ENCODE peak calls at places on chromosome 1, in seven cellular contexts. Y is RWPE1, R is BE2C, O is right lobe of liver, W is GM23338, P is pancreas, I is osteocyte. M is an unnamed sample.

GRCh38 chr1:232547938-232548484 is 81.9 kb downstream of the SIPA1L2 start:
- DNase-seq in I (no peak), Y (no peak), P (no peak), O (no peak), R (no peak), W (no peak), M (no peak)

GRCh38 chr1:165947797-165948455 is 120.5 kb downstream of the UCK2 start:
- DNase-seq in P (no peak), I (peak), R (no peak), O (no peak), W (no peak), Y (no peak), M (no peak)

GRCh38 chr1:46549697-46550681 is 1.5 kb downstream of the KNCN start:
- DNase-seq in I (no peak), Y (no peak), P (peak), O (no peak), W (peak), R (peak), M (no peak)

GRCh38 chr1:108117908-108118902 is 81.9 kb downstream of the SLC25A24 start:
- DNase-seq in Y (peak), W (no peak), O (no peak), P (no peak), R (peak), I (no peak), M (no peak)

GRCh38 chr1:93033785-93034184 is 45.3 kb upstream of the MTF2 start:
- DNase-seq in Y (no peak), P (no peak), O (no peak), R (no peak), W (no peak), I (no peak), M (peak)

GRCh38 chr1:28264897-28265296 is 5.6 kb downstream of the SESN2 start:
- DNase-seq in Y (no peak), O (no peak), R (no peak), P (no peak), W (no peak), I (no peak), M (no peak)

GRCh38 chr1:225825606-225826005 is 15.7 kb downstream of the EPHX1 start:
- DNase-seq in I (no peak), P (no peak), W (no peak), Y (no peak), R (no peak), O (no peak), M (no peak)

GRCh38 chr1:156571261-156571958 is 955 bp downstream of the IQGAP3 start:
- DNase-seq in I (no peak), R (no peak), O (no peak), Y (peak), P (no peak), W (no peak), M (peak)

GRCh38 chr1:113388621-113389355 is 1.5 kb upstream of the MAGI3 start:
- DNase-seq in W (no peak), Y (peak), R (peak), P (peak), I (no peak), O (peak), M (no peak)

GRCh38 chr1:244779410-244779809 is 56.0 kb upstream of the COX20 start:
- DNase-seq in O (no peak), Y (no peak), W (no peak), R (no peak), P (no peak), I (no peak), M (no peak)

GRCh38 chr1:163692266-163692665 is 370.5 kb downstream of the NUF2 start:
- DNase-seq in P (peak), I (no peak), R (no peak), Y (no peak), W (no peak), O (no peak), M (no peak)

GRCh38 chr1:67674260-67675011 is 10.6 kb upstream of the GADD45A start:
- DNase-seq in P (no peak), R (peak), O (no peak), W (peak), Y (no peak), I (no peak), M (no peak)

GRCh38 chr1:230149751-230150584 is 82.9 kb downstream of the GALNT2 start:
- DNase-seq in I (no peak), R (no peak), O (no peak), Y (no peak), W (no peak), P (no peak), M (peak)

GRCh38 chr1:208189183-208189582 is 55.0 kb downstream of the PLXNA2 start:
- DNase-seq in I (no peak), Y (no peak), P (no peak), O (no peak), R (peak), W (no peak), M (peak)

GRCh38 chr1:154992721-154993571 is 440 bp upstream of the LENEP start:
- DNase-seq in I (no peak), Y (no peak), R (peak), O (no peak), W (peak), P (peak), M (no peak)

GRCh38 chr1:163166886-163167555 is 35.7 kb downstream of the RGS5 start:
- DNase-seq in O (no peak), Y (no peak), P (no peak), W (peak), I (no peak), R (no peak), M (no peak)

GRCh38 chr1:228903573-228904122 is 168.4 kb downstream of the RHOU start:
- DNase-seq in W (no peak), P (no peak), O (peak), R (peak), Y (no peak), I (peak), M (no peak)

GRCh38 chr1:173669491-173669941 is at the start of gene ANKRD45:
- DNase-seq in R (peak), O (peak), W (peak), Y (peak), I (peak), P (peak), M (peak)

GRCh38 chr1:11997081-11997851 is 17.0 kb downstream of the MFN2 start:
- DNase-seq in I (no peak), R (no peak), W (no peak), O (no peak), Y (no peak), P (no peak), M (no peak)

GRCh38 chr1:27139980-27140379 is 14.9 kb downstream of the SLC9A1 start:
- DNase-seq in I (no peak), O (no peak), R (no peak), W (no peak), Y (no peak), P (no peak), M (no peak)

GRCh38 chr1:116329524-116330341 is 43.3 kb upstream of the ATP1A1 start:
- DNase-seq in P (no peak), I (no peak), O (no peak), Y (no peak), R (no peak), W (no peak), M (no peak)

GRCh38 chr1:46675549-46676314 is 4.1 kb downstream of the TEX38 start:
- DNase-seq in W (peak), I (no peak), Y (no peak), P (no peak), R (no peak), O (no peak), M (peak)

GRCh38 chr1:53560572-53561487 is 101.6 kb downstream of the DMRTB1 start:
- DNase-seq in O (peak), W (no peak), R (no peak), P (no peak), I (no peak), Y (no peak), M (no peak)

GRCh38 chr1:159896086-159896930 is 3.7 kb downstream of the CFAP45 start:
- DNase-seq in I (no peak), R (no peak), O (no peak), W (no peak), P (no peak), Y (no peak), M (no peak)
- TF ChIP-seq CTCF in I (no peak), R (no peak), O (no peak), W (no peak), P (no peak), Y (no peak), M (no peak)

GRCh38 chr1:167442142-167442848 is 76.0 kb downstream of the CD247 start:
- DNase-seq in I (peak), W (peak), R (peak), O (peak), Y (peak), P (peak), M (peak)
- TF ChIP-seq CTCF in I (peak), W (peak), R (peak), O (peak), Y (peak), P (peak), M (peak)

DNA sequence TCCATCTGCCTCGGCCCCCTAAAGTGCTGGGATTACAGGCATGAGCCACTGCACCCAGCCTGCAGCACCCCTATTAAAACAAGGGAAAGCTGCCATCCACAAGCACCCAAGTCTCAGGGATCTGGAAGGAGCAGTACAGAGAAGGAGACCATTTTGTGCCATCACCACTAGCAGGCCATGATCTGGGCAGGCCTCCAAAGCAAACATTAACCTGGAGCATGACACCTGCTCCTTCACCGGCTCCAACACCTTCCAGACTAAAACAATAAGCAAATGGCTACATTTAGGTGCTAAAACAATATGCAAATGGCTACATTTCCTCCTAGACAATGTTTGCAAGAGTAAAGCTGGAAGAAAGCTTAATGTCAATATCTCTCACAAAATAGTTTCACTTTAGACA is 16.7 kb downstream of the MEAF6 start:
- DNase-seq in R (no peak), O (peak), Y (no peak), P (peak), I (peak), W (no peak), M (no peak)
- TF ChIP-seq CTCF in R (no peak), O (no peak), Y (no peak), P (no peak), I (no peak), W (no peak), M (no peak)

GRCh38 chr1:31939484-31940329 is 1.5 kb upstream of the PTP4A2 start:
- DNase-seq in W (peak), I (no peak), P (peak), O (peak), R (peak), Y (peak), M (peak)
- TF ChIP-seq CTCF in W (peak), I (peak), P (peak), O (no peak), R (peak), Y (no peak), M (peak)

M was measured in GM13976.